ENCODE peak calls at places on chromosomes 5 and 9, in ten cellular contexts. C is left ventricle myocardium inferior; I is stomach; G is PC-3; M is CD8-positive, alpha-beta T cell; H is psoas muscle; E is suprapubic skin; Y is heart right ventricle; W is esophagus squamous epithelium; Q is PC-9. V is an unnamed sample.

GRCh38 chr9:34961574-34962480 is 3.7 kb downstream of the PHF24 start:
- DNase-seq in W (no peak), E (no peak), C (no peak), G (peak; percentile 41), H (no peak), M (no peak), Y (no peak), Q (no peak), I (no peak), V (no peak)

GRCh38 chr9:83313771-83314170 is 224.4 kb downstream of the FRMD3 start:
- DNase-seq in Y (no peak), G (no peak), Q (no peak), W (no peak), H (no peak), E (no peak), I (no peak), M (no peak), C (no peak), V (no peak)

GRCh38 chr9:757246-757881 is 84.1 kb upstream of the DMRT1 start:
- DNase-seq in G (peak; percentile 57), M (no peak), H (no peak), Y (no peak), I (no peak), Q (no peak), E (no peak), C (no peak), W (no peak), V (no peak)

GRCh38 chr5:38208782-38209378 is 49.5 kb upstream of the EGFLAM start:
- DNase-seq in Q (peak; percentile 34), M (no peak), I (no peak), E (no peak), Y (no peak), H (no peak), C (no peak), W (no peak), G (peak; percentile 74), V (no peak)

GRCh38 chr5:37756248-37756647 is 83.6 kb downstream of the GDNF start:
- DNase-seq in I (no peak), W (no peak), G (peak; percentile 37), M (no peak), C (no peak), E (no peak), Q (no peak), H (no peak), Y (no peak), V (no peak)

GRCh38 chr9:114031948-114032688 is 46.0 kb downstream of the AMBP start:
- DNase-seq in G (no peak), Q (no peak), C (no peak), E (peak; percentile 35), Y (no peak), I (no peak), W (no peak), H (no peak), M (no peak), V (no peak)

GRCh38 chr5:179762781-179763176 is 30.2 kb downstream of the MAML1 start:
- DNase-seq in C (no peak), G (no peak), H (no peak), I (no peak), M (no peak), W (no peak), Y (no peak), Q (peak; percentile 41), E (no peak), V (no peak)

GRCh38 chr5:157476699-157477408 is 16.8 kb downstream of the NIPAL4 start:
- DNase-seq in H (no peak), Y (no peak), W (no peak), I (peak; percentile 43), Q (peak; percentile 50), C (no peak), M (no peak), E (no peak), G (peak; percentile 91), V (no peak)

GRCh38 chr5:123673107-123673506 is 161.1 kb downstream of the CSNK1G3 start:
- DNase-seq in M (no peak), Y (no peak), H (no peak), C (no peak), I (no peak), W (no peak), E (no peak), Q (no peak), G (no peak), V (no peak)

GRCh38 chr5:120139039-120139438 is 325.1 kb upstream of the PRR16 start:
- DNase-seq in C (no peak), I (no peak), W (no peak), E (no peak), M (no peak), H (no peak), Q (peak; percentile 85), G (peak; percentile 85), Y (no peak), V (no peak)

GRCh38 chr5:141850183-141850768 is 27.9 kb downstream of the PCDH1 start:
- DNase-seq in I (no peak), W (peak; percentile 7), C (peak; percentile 48), Y (no peak), M (peak; percentile 45), H (no peak), G (peak; percentile 16), E (no peak), Q (no peak), V (no peak)

GRCh38 chr5:179187681-179188575 is 127.8 kb downstream of the ZNF354C start:
- DNase-seq in Q (no peak), W (no peak), I (no peak), E (no peak), Y (no peak), C (no peak), M (no peak), G (no peak), H (no peak), V (peak; percentile 27)

DNA sequence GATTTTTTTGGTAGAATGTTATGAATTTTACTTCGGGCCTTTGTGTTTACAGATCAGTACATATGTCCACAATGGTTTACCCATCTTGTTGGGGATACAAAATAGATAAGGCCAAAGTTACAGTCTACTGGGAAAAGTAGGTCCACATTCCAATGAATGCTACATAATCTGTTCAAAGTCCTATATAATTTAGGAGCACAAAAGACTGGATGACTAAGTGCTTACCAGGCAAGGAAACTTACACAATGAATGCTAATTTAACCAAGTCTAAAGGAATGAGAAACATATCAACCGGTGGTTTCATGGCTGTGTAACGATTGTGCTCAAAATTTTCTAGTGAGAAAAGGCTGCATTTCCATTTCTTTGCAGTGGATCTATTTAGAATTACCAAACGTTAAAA is 97.4 kb upstream of the TRPM3 start:
- DNase-seq in M (no peak), Q (no peak), Y (no peak), G (no peak), E (no peak), I (no peak), W (no peak), C (no peak), H (no peak), V (no peak)
- H3K4me1 ChIP-seq in M (no peaks in the 10 kb centered on the region), Q (no peaks in the 10 kb centered on the region), Y (no peaks in the 10 kb centered on the region), G (no peaks in the 10 kb centered on the region), E (no peaks in the 10 kb centered on the region), I (no peaks in the 10 kb centered on the region), W (no peaks in the 10 kb centered on the region), C (no peaks in the 10 kb centered on the region), H (no peaks in the 10 kb centered on the region), V (no peaks in the 10 kb centered on the region)

DNA sequence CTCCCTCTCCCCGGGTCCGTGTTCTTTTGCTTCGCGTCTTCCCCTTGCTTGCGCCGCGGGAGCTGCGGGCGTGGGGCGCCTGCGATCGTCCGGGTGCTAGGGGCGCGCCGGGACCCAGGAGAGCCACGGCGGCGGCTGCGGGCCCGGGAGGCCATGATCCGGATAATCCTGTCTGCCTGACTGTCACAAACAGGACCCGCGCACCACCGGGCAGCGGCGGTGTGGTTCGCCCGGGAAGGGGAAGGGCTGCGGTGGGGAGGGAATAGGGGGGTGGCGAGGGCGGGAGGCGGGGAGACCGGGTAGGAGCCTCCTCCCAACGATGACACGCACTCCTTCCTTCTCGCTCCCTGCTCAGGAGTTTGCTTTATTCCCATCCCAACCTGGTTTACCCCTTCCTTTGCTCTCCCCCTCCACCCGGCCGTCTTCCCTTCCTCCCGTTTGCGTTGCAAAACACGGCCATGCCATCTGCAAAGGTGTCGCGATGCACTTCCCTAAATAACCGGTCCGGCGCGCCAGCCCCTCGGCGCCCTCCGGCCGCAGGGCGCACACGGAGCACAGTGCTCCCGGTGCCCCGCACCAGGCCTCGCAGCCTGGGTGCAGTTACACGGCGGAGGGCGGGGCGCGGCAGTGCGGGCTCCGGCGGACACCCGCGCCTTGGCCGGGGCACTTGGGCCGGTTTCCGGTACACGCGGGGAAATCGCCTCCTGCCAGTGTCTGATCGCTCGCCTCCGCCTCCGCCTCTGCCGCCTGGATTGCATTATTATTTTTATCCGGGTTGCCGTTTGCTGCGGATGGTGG is 1.5 kb downstream of the SMARCA2 start:
- DNase-seq in W (peak; percentile 18), G (peak; percentile 58), Q (no peak), M (peak; percentile 59), C (peak; percentile 83), E (peak; percentile 94), Y (peak; percentile 82), I (peak; percentile 69), H (peak; percentile 83), V (peak; percentile 89)
- TF ChIP-seq CTCF in W (no peak), G (no peak), Q (no peak), M (no peak), C (peak; percentile 7), E (no peak), Y (no peak), I (no peak), H (no peak), V (no peak)

GRCh38 chr5:17374973-17375844 is 122.8 kb upstream of the TAF11L2 start:
- DNase-seq in C (no peak), M (no peak), W (no peak), G (peak; percentile 94), H (no peak), E (no peak), Y (no peak), Q (peak; percentile 74), I (peak; percentile 58), V (no peak)
- H3K4me3 ChIP-seq in C (no peak overlapping the region), M (no peak overlapping the region), W (no peak overlapping the region), G (peak overlapping the region; percentile 43), H (no peak overlapping the region), E (no peak overlapping the region), Y (no peak overlapping the region), Q (peak overlapping the region; percentile 43), I (no peak overlapping the region), V (no peak overlapping the region)

GRCh38 chr9:16720386-16720785 is 150.1 kb downstream of the BNC2 start:
- DNase-seq in H (no peak), Y (no peak), M (no peak), G (peak; percentile 26), W (no peak), E (no peak), I (no peak), Q (no peak), C (no peak), V (no peak)

GRCh38 chr9:16718296-16718695 is 152.2 kb downstream of the BNC2 start:
- DNase-seq in W (no peak), G (no peak), E (no peak), C (no peak), I (no peak), H (no peak), Q (no peak), Y (no peak), M (no peak), V (no peak)

GRCh38 chr9:16718952-16719351 is 151.5 kb downstream of the BNC2 start:
- DNase-seq in H (no peak), E (no peak), I (no peak), G (no peak), Q (no peak), C (no peak), W (no peak), Y (no peak), M (no peak), V (no peak)

GRCh38 chr9:16721972-16722371 is 148.5 kb downstream of the BNC2 start:
- DNase-seq in W (no peak), E (peak; percentile 85), I (no peak), H (peak; percentile 60), Y (no peak), G (no peak), M (no peak), C (peak; percentile 22), Q (no peak), V (peak; percentile 10)

GRCh38 chr9:16719921-16720320 is 150.5 kb downstream of the BNC2 start:
- DNase-seq in I (no peak), W (no peak), M (no peak), Y (no peak), Q (no peak), C (no peak), E (no peak), G (no peak), H (no peak), V (no peak)
- H3K4me1 ChIP-seq in I (no peaks in the 10 kb centered on the region), W (peaks cover 35% of the 10 kb centered on the region), M (no peaks in the 10 kb centered on the region), Y (peaks cover 10% of the 10 kb centered on the region), Q (peaks cover 3% of the 10 kb centered on the region), C (no peaks in the 10 kb centered on the region), E (peaks cover 9% of the 10 kb centered on the region), G (peaks cover 16% of the 10 kb centered on the region), H (peaks cover 23% of the 10 kb centered on the region), V (no peaks in the 10 kb centered on the region)